ENCODE peak calls at places on chromosomes 16 and 17, in nine cellular contexts. G is heart left ventricle, Z is stomach, D is psoas muscle, O is tibial nerve, T is cardiac muscle cell, J is neuronal stem cell, B is PC-9, I is dorsolateral prefrontal cortex. P is an unnamed sample.
A peak's percentile ranks its signal among the peaks of the same experiment; 100 is the strongest.

GRCh38 chr17:49730078-49730786 is 22.5 kb upstream of the SLC35B1 start:
- DNase-seq in G (peak; percentile 92), Z (peak; percentile 55), D (peak; percentile 74), O (peak; percentile 73), T (no peak), J (no peak), B (no peak), I (peak; percentile 33), P (peak; percentile 84)

GRCh38 chr16:72957303-72958277 is 90.3 kb downstream of the ZFHX3 start:
- DNase-seq in G (no peak), Z (no peak), D (no peak), O (no peak), T (no peak), J (no peak), B (no peak), I (no peak), P (no peak)

GRCh38 chr17:67365762-67366192 is 600 bp downstream of the PSMD12 start:
- DNase-seq in G (no peak), Z (no peak), D (no peak), O (no peak), T (no peak), J (no peak), B (peak; percentile 66), I (no peak), P (no peak)

GRCh38 chr17:64622931-64623654 is 39.0 kb downstream of the SMURF2 start:
- DNase-seq in G (no peak), Z (no peak), D (no peak), O (no peak), T (no peak), J (no peak), B (peak; percentile 85), I (no peak), P (no peak)

GRCh38 chr16:69107311-69107962 is 2.0 kb downstream of the HAS3 start:
- DNase-seq in G (peak; percentile 49), Z (peak; percentile 50), D (peak; percentile 33), O (no peak), T (peak; percentile 40), J (peak; percentile 37), B (no peak), I (no peak), P (no peak)

GRCh38 chr17:40458001-40458791 is 14.9 kb downstream of the IGFBP4 start:
- DNase-seq in G (no peak), Z (peak; percentile 62), D (no peak), O (no peak), T (peak; percentile 72), J (no peak), B (no peak), I (no peak), P (no peak)

GRCh38 chr16:77874347-77874746 is 86.0 kb downstream of the VAT1L start:
- DNase-seq in G (no peak), Z (no peak), D (no peak), O (no peak), T (no peak), J (no peak), B (no peak), I (no peak), P (no peak)

GRCh38 chr16:26454102-26454501 is 612.6 kb upstream of the C16orf82 start:
- DNase-seq in G (no peak), Z (no peak), D (no peak), O (no peak), T (no peak), J (no peak), B (no peak), I (no peak), P (no peak)

GRCh38 chr17:48746916-48747444 is 18.4 kb upstream of the HOXB13 start:
- DNase-seq in G (no peak), Z (no peak), D (no peak), O (no peak), T (no peak), J (no peak), B (no peak), I (no peak), P (no peak)

GRCh38 chr16:57675752-57676623 is 7.9 kb downstream of the ADGRG3 start:
- DNase-seq in G (no peak), Z (no peak), D (no peak), O (no peak), T (peak; percentile 35), J (no peak), B (no peak), I (no peak), P (no peak)

GRCh38 chr17:75020331-75021110 is 8.1 kb downstream of the MRPL58 start:
- DNase-seq in G (no peak), Z (no peak), D (no peak), O (no peak), T (no peak), J (no peak), B (no peak), I (peak; percentile 48), P (no peak)

GRCh38 chr17:17019891-17020456 is 22.3 kb upstream of the MPRIP start:
- DNase-seq in G (peak; percentile 26), Z (no peak), D (no peak), O (no peak), T (no peak), J (no peak), B (peak; percentile 97), I (no peak), P (peak; percentile 76)

GRCh38 chr16:51313204-51313603 is 162.1 kb upstream of the SALL1 start:
- DNase-seq in G (no peak), Z (no peak), D (no peak), O (no peak), T (no peak), J (no peak), B (no peak), I (no peak), P (no peak)

GRCh38 chr17:79028496-79029326 is 4.7 kb downstream of the C1QTNF1 start:
- DNase-seq in G (no peak), Z (no peak), D (no peak), O (no peak), T (no peak), J (no peak), B (no peak), I (peak; percentile 10), P (peak; percentile 68)

GRCh38 chr17:79027925-79028491 is 4.0 kb downstream of the C1QTNF1 start:
- DNase-seq in G (no peak), Z (no peak), D (no peak), O (peak; percentile 13), T (no peak), J (no peak), B (no peak), I (no peak), P (peak; percentile 83)

GRCh38 chr17:79026345-79027273 is 2.6 kb downstream of the C1QTNF1 start:
- DNase-seq in G (peak; percentile 82), Z (peak; percentile 24), D (peak; percentile 46), O (peak; percentile 21), T (no peak), J (no peak), B (peak; percentile 66), I (no peak), P (peak; percentile 50)

GRCh38 chr17:79029327-79030009 is 5.5 kb downstream of the C1QTNF1 start:
- DNase-seq in G (no peak), Z (no peak), D (no peak), O (no peak), T (no peak), J (no peak), B (no peak), I (peak; percentile 20), P (no peak)

GRCh38 chr17:79027274-79027924 is 3.4 kb downstream of the C1QTNF1 start:
- DNase-seq in G (peak; percentile 71), Z (no peak), D (no peak), O (peak; percentile 11), T (peak; percentile 77), J (no peak), B (no peak), I (no peak), P (peak; percentile 52)
- H3K4me3 ChIP-seq in G (no peak overlapping the region), Z (no peak overlapping the region), D (peak overlapping the region; percentile 32), O (no peak overlapping the region), T (no peak overlapping the region), J (no peak overlapping the region), B (no peak overlapping the region), I (no peak overlapping the region), P (no peak overlapping the region)

GRCh38 chr16:59886021-59886420 is 1151.9 kb upstream of the GOT2 start:
- DNase-seq in G (peak; percentile 49), Z (no peak), D (peak; percentile 28), O (peak; percentile 50), T (no peak), J (no peak), B (no peak), I (no peak), P (peak; percentile 46)
- H3K27ac ChIP-seq in G (no peak overlapping the region), Z (no peak overlapping the region), D (no peak overlapping the region), O (peak overlapping the region; percentile 70), T (no peak overlapping the region), J (no peak overlapping the region), B (no peak overlapping the region), I (peak overlapping the region; percentile 40), P (no peak overlapping the region)

GRCh38 chr17:62630365-62631085 is 3.1 kb downstream of the MRC2 start:
- DNase-seq in G (no peak), Z (no peak), D (no peak), O (no peak), T (no peak), J (no peak), B (no peak), I (no peak), P (no peak)
- H3K4me3 ChIP-seq in G (no peak overlapping the region), Z (no peak overlapping the region), D (no peak overlapping the region), O (no peak overlapping the region), T (no peak overlapping the region), J (no peak overlapping the region), B (no peak overlapping the region), I (no peak overlapping the region), P (no peak overlapping the region)

GRCh38 chr17:29180051-29180787 is at the start of gene MYO18A:
- DNase-seq in G (peak; percentile 81), Z (peak; percentile 85), D (peak; percentile 81), O (peak; percentile 53), T (peak; percentile 89), J (peak; percentile 76), B (peak; percentile 54), I (peak; percentile 55), P (peak; percentile 93)
- H3K27ac ChIP-seq in G (peak within 1 kb of the TSS; percentile 91), Z (peak within 1 kb of the TSS; percentile 81), D (peak within 1 kb of the TSS; percentile 71), O (peak within 1 kb of the TSS; percentile 93), T (peak within 1 kb of the TSS; percentile 77), J (peak within 1 kb of the TSS; percentile 73), B (peak within 1 kb of the TSS; percentile 97), I (peak within 1 kb of the TSS; percentile 98), P (peak within 1 kb of the TSS; percentile 9)

GRCh38 chr16:53703590-53704444 is at the start of the genes FTO and RPGRIP1L:
- DNase-seq in G (peak; percentile 99), Z (peak; percentile 99), D (peak; percentile 98), O (peak; percentile 99), T (peak; percentile 97), J (peak; percentile 99), B (peak; percentile 97), I (peak; percentile 99), P (peak; percentile 99)
- H3K4me3 ChIP-seq in G (peak within 1 kb of the TSS; percentile 72), Z (peak within 1 kb of the TSS; percentile 61), D (peak within 1 kb of the TSS; percentile 81), O (peak within 1 kb of the TSS; percentile 64), T (peak within 1 kb of the TSS; percentile 54), J (peak within 1 kb of the TSS; percentile 77), B (peak within 1 kb of the TSS; percentile 97), I (peak within 1 kb of the TSS; percentile 91), P (peak within 1 kb of the TSS; percentile 66)

P was measured in aorta.